ENCODE peak calls at places on chromosomes 1 and 21, in four cellular contexts. One of them, this sample, is unnamed.

GRCh38 chr21:46486481-46487000 is 27.9 kb downstream of the DIP2A start:
- DNase-seq in fibroblast of pulmonary artery: no peak
- DNase-seq in neural crest cell: no peak
- DNase-seq in HFFc6: no peak
- DNase-seq in this sample: no peak

GRCh38 chr1:210617306-210617705 is 288.6 kb downstream of the HHAT start:
- DNase-seq in fibroblast of pulmonary artery: no peak
- DNase-seq in neural crest cell: no peak
- DNase-seq in HFFc6: no peak
- DNase-seq in this sample: no peak

GRCh38 chr1:153548722-153549695 is at the start of gene S100A3:
- DNase-seq in fibroblast of pulmonary artery: peak; percentile 88
- DNase-seq in neural crest cell: no peak
- DNase-seq in HFFc6: peak; percentile 85
- DNase-seq in this sample: no peak

GRCh38 chr21:33808715-33809367 is 106.8 kb downstream of the ATP5PO start:
- DNase-seq in fibroblast of pulmonary artery: no peak
- DNase-seq in neural crest cell: no peak
- DNase-seq in HFFc6: no peak
- DNase-seq in this sample: no peak

GRCh38 chr1:48917901-48918603 is 141.4 kb upstream of the BEND5 start:
- DNase-seq in fibroblast of pulmonary artery: no peak
- DNase-seq in neural crest cell: no peak
- DNase-seq in HFFc6: no peak
- DNase-seq in this sample: no peak

GRCh38 chr21:23162213-23162946 is 2164.2 kb downstream of the NCAM2 start:
- DNase-seq in fibroblast of pulmonary artery: peak; percentile 0
- DNase-seq in neural crest cell: no peak
- DNase-seq in HFFc6: no peak
- DNase-seq in this sample: no peak

GRCh38 chr1:225572422-225572821 is 80.5 kb downstream of the ENAH start:
- DNase-seq in fibroblast of pulmonary artery: peak; percentile 60
- DNase-seq in neural crest cell: no peak
- DNase-seq in HFFc6: peak; percentile 80
- DNase-seq in this sample: no peak

GRCh38 chr1:201504799-201505504 is 2.0 kb downstream of the CSRP1 start:
- DNase-seq in fibroblast of pulmonary artery: no peak
- DNase-seq in neural crest cell: no peak
- DNase-seq in HFFc6: no peak
- DNase-seq in this sample: no peak

GRCh38 chr1:12549460-12550349 is 68.3 kb downstream of the DHRS3 start:
- DNase-seq in fibroblast of pulmonary artery: peak; percentile 80
- DNase-seq in neural crest cell: no peak
- DNase-seq in HFFc6: peak; percentile 64
- DNase-seq in this sample: no peak

GRCh38 chr1:41733021-41733420 is 185.7 kb downstream of the HIVEP3 start:
- DNase-seq in fibroblast of pulmonary artery: no peak
- DNase-seq in neural crest cell: no peak
- DNase-seq in HFFc6: no peak
- DNase-seq in this sample: no peak

GRCh38 chr1:200620273-200621131 is at the start of gene KIF14:
- DNase-seq in fibroblast of pulmonary artery: peak; percentile 88
- DNase-seq in neural crest cell: peak; percentile 91
- DNase-seq in HFFc6: peak; percentile 89
- DNase-seq in this sample: peak; percentile 91

GRCh38 chr1:203239906-203240305 is 10.4 kb upstream of the CHIT1 start:
- DNase-seq in fibroblast of pulmonary artery: no peak
- DNase-seq in neural crest cell: no peak
- DNase-seq in HFFc6: no peak
- DNase-seq in this sample: no peak

GRCh38 chr1:226097866-226098625 is 35.5 kb downstream of the H3-3A start:
- DNase-seq in fibroblast of pulmonary artery: peak; percentile 99
- DNase-seq in neural crest cell: no peak
- DNase-seq in HFFc6: no peak
- DNase-seq in this sample: no peak

GRCh38 chr1:232383455-232384074 is 246.4 kb downstream of the SIPA1L2 start:
- DNase-seq in fibroblast of pulmonary artery: no peak
- DNase-seq in neural crest cell: no peak
- DNase-seq in HFFc6: no peak
- DNase-seq in this sample: no peak

GRCh38 chr1:202143768-202144509 is 598 bp downstream of the ARL8A start:
- DNase-seq in fibroblast of pulmonary artery: no peak
- DNase-seq in neural crest cell: peak; percentile 34
- DNase-seq in HFFc6: no peak
- DNase-seq in this sample: no peak

GRCh38 chr1:111895456-111895855 is 94.0 kb downstream of the KCND3 start:
- DNase-seq in fibroblast of pulmonary artery: no peak
- DNase-seq in neural crest cell: no peak
- DNase-seq in HFFc6: no peak
- DNase-seq in this sample: no peak

GRCh38 chr21:43707462-43707861 is 11.5 kb upstream of the PDXK start:
- DNase-seq in fibroblast of pulmonary artery: no peak
- DNase-seq in neural crest cell: no peak
- DNase-seq in HFFc6: no peak
- DNase-seq in this sample: no peak

GRCh38 chr21:44557491-44558328 is 885 bp downstream of the KRTAP10-3 start:
- DNase-seq in fibroblast of pulmonary artery: no peak
- DNase-seq in neural crest cell: no peak
- DNase-seq in HFFc6: no peak
- DNase-seq in this sample: peak; percentile 10

GRCh38 chr1:98104285-98104684 is 183.5 kb upstream of the DPYD start:
- DNase-seq in fibroblast of pulmonary artery: peak; percentile 84
- DNase-seq in neural crest cell: no peak
- DNase-seq in HFFc6: peak; percentile 63
- DNase-seq in this sample: no peak

GRCh38 chr1:209556159-209556690 is 27.3 kb upstream of the CAMK1G start:
- DNase-seq in fibroblast of pulmonary artery: no peak
- DNase-seq in neural crest cell: no peak
- DNase-seq in HFFc6: no peak
- DNase-seq in this sample: no peak

GRCh38 chr1:23178931-23179330 is 10.3 kb upstream of the LUZP1 start:
- DNase-seq in fibroblast of pulmonary artery: peak; percentile 61
- DNase-seq in neural crest cell: no peak
- DNase-seq in HFFc6: no peak
- DNase-seq in this sample: no peak
- TF ChIP-seq CTCF in fibroblast of pulmonary artery: peak; percentile 41
- TF ChIP-seq CTCF in neural crest cell: peak; percentile 49
- TF ChIP-seq CTCF in HFFc6: peak; percentile 67
- TF ChIP-seq CTCF in this sample: no peak

GRCh38 chr1:96842215-96842614 is 120.6 kb downstream of the PTBP2 start:
- DNase-seq in fibroblast of pulmonary artery: peak; percentile 46
- DNase-seq in neural crest cell: no peak
- DNase-seq in HFFc6: no peak
- DNase-seq in this sample: no peak
- TF ChIP-seq CTCF in fibroblast of pulmonary artery: peak; percentile 50
- TF ChIP-seq CTCF in neural crest cell: no peak
- TF ChIP-seq CTCF in HFFc6: peak; percentile 50
- TF ChIP-seq CTCF in this sample: no peak

GRCh38 chr1:155062151-155062686 is 1.3 kb upstream of the EFNA4 start:
- DNase-seq in fibroblast of pulmonary artery: no peak
- DNase-seq in neural crest cell: no peak
- DNase-seq in HFFc6: no peak
- DNase-seq in this sample: no peak
- TF ChIP-seq CTCF in fibroblast of pulmonary artery: no peak
- TF ChIP-seq CTCF in neural crest cell: no peak
- TF ChIP-seq CTCF in HFFc6: no peak
- TF ChIP-seq CTCF in this sample: no peak

GRCh38 chr1:99767996-99768524 is 1.6 kb upstream of the FRRS1 start:
- DNase-seq in fibroblast of pulmonary artery: peak; percentile 65
- DNase-seq in neural crest cell: no peak
- DNase-seq in HFFc6: no peak
- DNase-seq in this sample: no peak

GRCh38 chr1:99768525-99769382 is 2.3 kb upstream of the FRRS1 start:
- DNase-seq in fibroblast of pulmonary artery: peak; percentile 75
- DNase-seq in neural crest cell: no peak
- DNase-seq in HFFc6: no peak
- DNase-seq in this sample: no peak

GRCh38 chr1:99764909-99765308 is 1.5 kb downstream of the FRRS1 start:
- DNase-seq in fibroblast of pulmonary artery: no peak
- DNase-seq in neural crest cell: no peak
- DNase-seq in HFFc6: no peak
- DNase-seq in this sample: no peak

GRCh38 chr1:99764439-99764838 is 2.0 kb downstream of the FRRS1 start:
- DNase-seq in fibroblast of pulmonary artery: no peak
- DNase-seq in neural crest cell: no peak
- DNase-seq in HFFc6: no peak
- DNase-seq in this sample: no peak

GRCh38 chr1:99766378-99766800 is at the start of gene FRRS1:
- DNase-seq in fibroblast of pulmonary artery: peak; percentile 78
- DNase-seq in neural crest cell: peak; percentile 30
- DNase-seq in HFFc6: peak; percentile 8
- DNase-seq in this sample: no peak
- TF ChIP-seq CTCF in fibroblast of pulmonary artery: no peak
- TF ChIP-seq CTCF in neural crest cell: no peak
- TF ChIP-seq CTCF in HFFc6: no peak
- TF ChIP-seq CTCF in this sample: no peak

GRCh38 chr1:185819798-185820197 is 85.6 kb downstream of the HMCN1 start:
- DNase-seq in fibroblast of pulmonary artery: no peak
- DNase-seq in neural crest cell: no peak
- DNase-seq in HFFc6: no peak
- DNase-seq in this sample: no peak

GRCh38 chr1:185823471-185823870 is 89.3 kb downstream of the HMCN1 start:
- DNase-seq in fibroblast of pulmonary artery: peak; percentile 16
- DNase-seq in neural crest cell: no peak
- DNase-seq in HFFc6: no peak
- DNase-seq in this sample: no peak

GRCh38 chr1:185825556-185825955 is 91.4 kb downstream of the HMCN1 start:
- DNase-seq in fibroblast of pulmonary artery: peak; percentile 29
- DNase-seq in neural crest cell: no peak
- DNase-seq in HFFc6: no peak
- DNase-seq in this sample: no peak

GRCh38 chr1:185824106-185824505 is 89.9 kb downstream of the HMCN1 start:
- DNase-seq in fibroblast of pulmonary artery: no peak
- DNase-seq in neural crest cell: no peak
- DNase-seq in HFFc6: no peak
- DNase-seq in this sample: no peak

DNA sequence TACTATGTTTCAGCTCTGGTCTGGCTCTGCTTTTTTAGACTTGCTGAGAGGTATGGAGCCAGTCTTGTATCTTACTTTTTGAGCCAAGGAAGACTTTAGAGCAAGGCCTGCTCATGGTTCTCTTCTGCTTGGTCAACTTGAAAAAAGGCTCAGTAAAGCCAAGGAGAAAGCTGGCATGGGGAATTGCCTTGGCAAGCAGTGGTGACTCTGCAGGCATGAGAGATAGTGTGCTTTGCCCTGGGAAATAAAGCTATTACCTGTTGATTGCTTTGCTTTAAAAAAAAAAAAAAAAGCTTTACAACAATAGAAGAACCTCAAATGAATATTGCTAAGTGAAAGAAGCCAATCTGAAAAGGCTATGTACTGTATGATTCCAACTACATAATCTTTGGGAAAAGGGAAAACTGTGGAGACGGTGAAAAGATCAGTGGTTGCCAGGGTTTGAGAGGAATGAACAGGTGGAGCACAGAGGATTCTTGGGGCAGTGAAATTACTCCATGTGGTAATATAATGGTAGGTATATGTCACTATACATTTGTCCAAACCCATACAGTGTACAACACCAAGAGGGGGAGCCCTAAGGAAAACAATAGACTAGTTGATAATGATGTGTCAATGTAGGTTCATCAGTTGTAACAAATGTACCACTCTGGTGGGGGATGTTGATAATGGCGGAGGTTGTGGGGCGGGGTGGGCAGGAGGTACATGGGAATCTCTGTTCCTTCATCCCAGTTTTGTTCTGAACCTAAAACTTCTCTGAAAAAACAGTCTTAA is 87.6 kb downstream of the HMCN1 start:
- DNase-seq in fibroblast of pulmonary artery: no peak
- DNase-seq in neural crest cell: no peak
- DNase-seq in HFFc6: no peak
- DNase-seq in this sample: no peak
- TF ChIP-seq CTCF in fibroblast of pulmonary artery: no peak
- TF ChIP-seq CTCF in neural crest cell: no peak
- TF ChIP-seq CTCF in HFFc6: peak; percentile 48
- TF ChIP-seq CTCF in this sample: no peak

GRCh38 chr1:235434001-235434400 is 66.8 kb downstream of the TBCE start:
- DNase-seq in fibroblast of pulmonary artery: no peak
- DNase-seq in neural crest cell: no peak
- DNase-seq in HFFc6: no peak
- DNase-seq in this sample: no peak
- TF ChIP-seq CTCF in fibroblast of pulmonary artery: no peak
- TF ChIP-seq CTCF in neural crest cell: no peak
- TF ChIP-seq CTCF in HFFc6: no peak
- TF ChIP-seq CTCF in this sample: no peak

DNA sequence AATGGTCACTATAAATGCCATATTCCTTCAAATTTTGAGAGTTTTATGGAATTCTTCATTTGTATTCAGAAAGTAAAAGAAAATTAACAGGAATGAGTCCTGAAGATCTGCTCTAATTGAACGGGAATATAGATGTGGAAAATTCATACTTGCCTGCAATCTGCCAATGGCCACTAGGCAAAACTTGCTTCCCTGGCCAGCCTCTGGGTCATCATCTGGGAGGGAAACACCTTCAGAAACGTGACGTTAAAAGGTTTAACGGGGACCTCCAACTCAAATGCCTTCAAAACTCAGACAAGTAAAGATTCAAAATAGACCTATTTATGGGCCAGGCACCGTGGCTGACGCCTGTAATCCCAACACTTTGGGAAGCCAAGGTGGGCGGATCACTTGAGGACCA is 21.7 kb upstream of the CTSK start:
- DNase-seq in fibroblast of pulmonary artery: no peak
- DNase-seq in neural crest cell: no peak
- DNase-seq in HFFc6: no peak
- DNase-seq in this sample: no peak
- TF ChIP-seq CTCF in fibroblast of pulmonary artery: peak; percentile 36
- TF ChIP-seq CTCF in neural crest cell: peak; percentile 60
- TF ChIP-seq CTCF in HFFc6: peak; percentile 73
- TF ChIP-seq CTCF in this sample: no peak

GRCh38 chr1:220983877-220984635 is 104.8 kb downstream of the HLX start:
- DNase-seq in fibroblast of pulmonary artery: no peak
- DNase-seq in neural crest cell: no peak
- DNase-seq in HFFc6: no peak
- DNase-seq in this sample: no peak
- TF ChIP-seq CTCF in fibroblast of pulmonary artery: no peak
- TF ChIP-seq CTCF in neural crest cell: no peak
- TF ChIP-seq CTCF in HFFc6: peak; percentile 28
- TF ChIP-seq CTCF in this sample: no peak

GRCh38 chr1:53945433-53946251 is at the start of gene IFT25:
- DNase-seq in fibroblast of pulmonary artery: peak; percentile 97
- DNase-seq in neural crest cell: peak; percentile 99
- DNase-seq in HFFc6: peak; percentile 93
- DNase-seq in this sample: peak; percentile 100
- TF ChIP-seq CTCF in fibroblast of pulmonary artery: no peak
- TF ChIP-seq CTCF in neural crest cell: no peak
- TF ChIP-seq CTCF in HFFc6: no peak
- TF ChIP-seq CTCF in this sample: no peak